ENCODE peak calls at places on chromosome 7, in seven cellular contexts. U is non-pigmented ciliary epithelial cell, F is memory B cell, N is endothelial cell of umbilical vein, Y is heart left ventricle, S is left ventricle myocardium inferior, J is T-helper 1 cell. W is an unnamed sample.

GRCh38 chr7:2645274-2645868 is 13.6 kb downstream of the TTYH3 start:
- DNase-seq in U (no peak), F (no peak), N (no peak), Y (peak; percentile 68), S (no peak), J (peak; percentile 65), W (no peak)

GRCh38 chr7:151807876-151808275 is 69.0 kb downstream of the PRKAG2 start:
- DNase-seq in U (no peak), F (no peak), N (no peak), Y (no peak), S (no peak), J (no peak), W (no peak)

GRCh38 chr7:34175837-34176236 is 270.5 kb downstream of the BMPER start:
- DNase-seq in U (no peak), F (no peak), N (no peak), Y (no peak), S (no peak), J (no peak), W (no peak)

GRCh38 chr7:155512246-155512887 is 34.0 kb downstream of the CNPY1 start:
- DNase-seq in U (no peak), F (no peak), N (no peak), Y (no peak), S (no peak), J (no peak), W (no peak)

GRCh38 chr7:116673504-116673865 is 1.5 kb downstream of the MET start:
- DNase-seq in U (no peak), F (no peak), N (peak; percentile 53), Y (no peak), S (no peak), J (no peak), W (no peak)

GRCh38 chr7:140165422-140165821 is 11.4 kb downstream of the KDM7A start:
- DNase-seq in U (peak; percentile 51), F (no peak), N (peak; percentile 23), Y (no peak), S (no peak), J (peak; percentile 69), W (no peak)

GRCh38 chr7:139118803-139119485 is 9.4 kb upstream of the ZC3HAV1 start:
- DNase-seq in U (no peak), F (peak; percentile 55), N (no peak), Y (no peak), S (no peak), J (peak; percentile 38), W (no peak)

GRCh38 chr7:130145424-130146106 is 59.6 kb downstream of the TMEM209 start:
- DNase-seq in U (no peak), F (no peak), N (no peak), Y (no peak), S (no peak), J (no peak), W (no peak)

GRCh38 chr7:95723583-95724180 is 48.7 kb upstream of the DYNC1I1 start:
- DNase-seq in U (peak; percentile 3), F (no peak), N (peak; percentile 76), Y (no peak), S (no peak), J (no peak), W (no peak)

GRCh38 chr7:8189615-8190014 is 72.4 kb downstream of the ICA1 start:
- DNase-seq in U (no peak), F (no peak), N (no peak), Y (no peak), S (no peak), J (no peak), W (no peak)

GRCh38 chr7:113015038-113015645 is 71.5 kb downstream of the GPR85 start:
- DNase-seq in U (no peak), F (no peak), N (peak; percentile 34), Y (no peak), S (no peak), J (no peak), W (no peak)

GRCh38 chr7:301291-302053 is 11.5 kb downstream of the FOXL3 start:
- DNase-seq in U (no peak), F (no peak), N (no peak), Y (peak; percentile 52), S (no peak), J (no peak), W (no peak)

GRCh38 chr7:1061180-1061579 is 16.8 kb downstream of the GPR146 start:
- DNase-seq in U (no peak), F (no peak), N (no peak), Y (no peak), S (no peak), J (no peak), W (no peak)

GRCh38 chr7:79317728-79318127 is 135.7 kb downstream of the MAGI2 start:
- DNase-seq in U (peak; percentile 81), F (no peak), N (peak; percentile 77), Y (no peak), S (no peak), J (no peak), W (no peak)

GRCh38 chr7:87510430-87510875 is 35.0 kb upstream of the ABCB4 start:
- DNase-seq in U (no peak), F (no peak), N (no peak), Y (no peak), S (no peak), J (no peak), W (no peak)

GRCh38 chr7:76393116-76394031 is 16.1 kb downstream of the SSC4D start:
- DNase-seq in U (no peak), F (peak; percentile 89), N (peak; percentile 85), Y (peak; percentile 97), S (peak; percentile 96), J (peak; percentile 89), W (peak; percentile 96)

W was measured in heart right ventricle.